ENCODE peak calls at places on chromosomes 5 and 9, in ten cellular contexts. M, Y, J, O, Q, E, T, C, A and V are unnamed samples.

GRCh38 chr5:131252824-131253171 is 11.1 kb upstream of the CDC42SE2 start:
- DNase-seq in M (no peak), Y (peak), J (peak), O (peak), Q (peak), E (no peak), T (peak), C (peak), A (no peak), V (peak)

GRCh38 chr5:75059887-75060286 is 7.5 kb upstream of the GCNT4 start:
- DNase-seq in M (no peak), Y (peak), J (no peak), O (no peak), Q (peak), E (no peak), T (no peak), C (no peak), A (no peak), V (no peak)

GRCh38 chr5:80083115-80083890 is 48.2 kb downstream of the THBS4 start:
- DNase-seq in M (no peak), Y (no peak), J (peak), O (no peak), Q (peak), E (peak), T (no peak), C (peak), A (peak), V (peak)

GRCh38 chr9:4499917-4500316 is 9.6 kb downstream of the SLC1A1 start:
- DNase-seq in M (no peak), Y (no peak), J (no peak), O (no peak), Q (no peak), E (no peak), T (no peak), C (no peak), A (no peak), V (no peak)

GRCh38 chr5:36685631-36686147 is 79.3 kb downstream of the SLC1A3 start:
- DNase-seq in M (no peak), Y (no peak), J (no peak), O (peak), Q (no peak), E (no peak), T (no peak), C (no peak), A (peak), V (no peak)

GRCh38 chr5:110790673-110791072 is 51.9 kb downstream of the SLC25A46 start:
- DNase-seq in M (no peak), Y (no peak), J (no peak), O (no peak), Q (no peak), E (peak), T (no peak), C (no peak), A (peak), V (no peak)

GRCh38 chr9:36729902-36730301 is 157.2 kb downstream of the MELK start:
- DNase-seq in M (no peak), Y (no peak), J (no peak), O (no peak), Q (no peak), E (no peak), T (no peak), C (no peak), A (peak), V (no peak)

GRCh38 chr9:130282000-130282700 is 16.6 kb downstream of the HMCN2 start:
- DNase-seq in M (peak), Y (no peak), J (no peak), O (no peak), Q (no peak), E (no peak), T (no peak), C (peak), A (no peak), V (no peak)

GRCh38 chr5:14438195-14438606 is 143.4 kb upstream of the OTULINL start:
- DNase-seq in M (no peak), Y (no peak), J (no peak), O (no peak), Q (no peak), E (no peak), T (no peak), C (no peak), A (peak), V (no peak)

GRCh38 chr9:109036744-109037680 is 23.7 kb upstream of the CTNNAL1 start:
- DNase-seq in M (no peak), Y (no peak), J (no peak), O (no peak), Q (no peak), E (no peak), T (no peak), C (peak), A (no peak), V (no peak)

GRCh38 chr5:8720476-8720875 is 825.4 kb downstream of the SEMA5A start:
- DNase-seq in M (no peak), Y (no peak), J (no peak), O (no peak), Q (no peak), E (no peak), T (no peak), C (no peak), A (peak), V (no peak)

GRCh38 chr9:3732077-3733038 is 206.6 kb upstream of the RFX3 start:
- DNase-seq in M (peak), Y (no peak), J (peak), O (peak), Q (peak), E (peak), T (peak), C (peak), A (peak), V (peak)

GRCh38 chr9:89942643-89943042 is 337.8 kb downstream of the GADD45G start:
- DNase-seq in M (no peak), Y (no peak), J (no peak), O (no peak), Q (no peak), E (no peak), T (no peak), C (no peak), A (no peak), V (no peak)

GRCh38 chr5:118553662-118554061 is 434.7 kb downstream of the DTWD2 start:
- DNase-seq in M (no peak), Y (no peak), J (peak), O (no peak), Q (no peak), E (no peak), T (no peak), C (no peak), A (peak), V (no peak)

GRCh38 chr9:23648651-23649050 is 177.4 kb downstream of the ELAVL2 start:
- DNase-seq in M (no peak), Y (no peak), J (no peak), O (no peak), Q (no peak), E (no peak), T (no peak), C (no peak), A (no peak), V (no peak)

GRCh38 chr5:29885595-29885994 is 1307.9 kb upstream of the CDH6 start:
- DNase-seq in M (no peak), Y (no peak), J (no peak), O (no peak), Q (no peak), E (no peak), T (no peak), C (no peak), A (no peak), V (no peak)

GRCh38 chr9:78210841-78211301 is 25.0 kb upstream of the CEP78 start:
- DNase-seq in M (no peak), Y (no peak), J (no peak), O (no peak), Q (peak), E (no peak), T (no peak), C (no peak), A (no peak), V (no peak)

GRCh38 chr9:135523521-135524129 is 2.4 kb downstream of the LCN1 start:
- DNase-seq in M (no peak), Y (no peak), J (no peak), O (no peak), Q (no peak), E (no peak), T (no peak), C (no peak), A (no peak), V (no peak)

GRCh38 chr5:36839479-36839878 is 37.1 kb upstream of the NIPBL start:
- DNase-seq in M (no peak), Y (no peak), J (no peak), O (no peak), Q (no peak), E (no peak), T (no peak), C (no peak), A (no peak), V (no peak)

GRCh38 chr5:32276173-32276853 is 36.4 kb downstream of the MTMR12 start:
- DNase-seq in M (no peak), Y (no peak), J (no peak), O (peak), Q (no peak), E (peak), T (no peak), C (peak), A (peak), V (no peak)

GRCh38 chr9:65435464-65435863 is 150.5 kb upstream of the FOXD4L5 start:
- DNase-seq in M (no peak), Y (no peak), J (no peak), O (no peak), Q (no peak), E (no peak), T (no peak), C (no peak), A (no peak), V (no peak)

GRCh38 chr5:53642006-53642405 is 81.6 kb downstream of the NDUFS4 start:
- DNase-seq in M (no peak), Y (no peak), J (no peak), O (no peak), Q (no peak), E (no peak), T (no peak), C (peak), A (peak), V (no peak)

GRCh38 chr9:37575511-37575914 is 667 bp downstream of the FBXO10 start:
- DNase-seq in M (no peak), Y (no peak), J (no peak), O (no peak), Q (no peak), E (no peak), T (no peak), C (peak), A (no peak), V (no peak)

GRCh38 chr5:106047341-106047740 is 1623.4 kb downstream of the EFNA5 start:
- DNase-seq in M (no peak), Y (no peak), J (no peak), O (no peak), Q (no peak), E (no peak), T (no peak), C (no peak), A (no peak), V (no peak)

GRCh38 chr5:12292610-12293204 is 388.5 kb upstream of the CTNND2 start:
- DNase-seq in M (no peak), Y (no peak), J (no peak), O (no peak), Q (no peak), E (peak), T (no peak), C (no peak), A (peak), V (no peak)

GRCh38 chr5:181191526-181192336 is 13.3 kb downstream of the TRIM7 start:
- DNase-seq in M (peak), Y (no peak), J (peak), O (peak), Q (peak), E (peak), T (no peak), C (peak), A (peak), V (no peak)

GRCh38 chr9:37410969-37411785 is 11.3 kb upstream of the GRHPR start:
- DNase-seq in M (no peak), Y (no peak), J (no peak), O (no peak), Q (no peak), E (no peak), T (peak), C (no peak), A (peak), V (no peak)

GRCh38 chr9:99012957-99013512 is 69.3 kb downstream of the COL15A1 start:
- DNase-seq in M (no peak), Y (no peak), J (no peak), O (no peak), Q (no peak), E (no peak), T (no peak), C (no peak), A (no peak), V (no peak)

GRCh38 chr9:13513710-13514444 is 234.4 kb upstream of the MPDZ start:
- DNase-seq in M (peak), Y (no peak), J (peak), O (no peak), Q (no peak), E (peak), T (no peak), C (peak), A (peak), V (no peak)

GRCh38 chr5:160923431-160923830 is 71.4 kb upstream of the ATP10B start:
- DNase-seq in M (no peak), Y (no peak), J (no peak), O (no peak), Q (no peak), E (no peak), T (no peak), C (no peak), A (no peak), V (no peak)

GRCh38 chr9:10875752-10876151 is 262.9 kb upstream of the PTPRD start:
- DNase-seq in M (no peak), Y (no peak), J (no peak), O (no peak), Q (no peak), E (no peak), T (no peak), C (peak), A (peak), V (no peak)

GRCh38 chr5:149546974-149547373 is 4.3 kb downstream of the CSNK1A1 start:
- DNase-seq in M (peak), Y (no peak), J (no peak), O (no peak), Q (no peak), E (peak), T (no peak), C (no peak), A (no peak), V (no peak)

GRCh38 chr5:140926211-140926902 is at the start of gene PCDHAC1:
- DNase-seq in M (peak), Y (no peak), J (peak), O (no peak), Q (peak), E (peak), T (peak), C (peak), A (peak), V (peak)

GRCh38 chr9:124110307-124110915 is 98.8 kb downstream of the LHX2 start:
- DNase-seq in M (peak), Y (no peak), J (peak), O (peak), Q (peak), E (peak), T (peak), C (peak), A (peak), V (peak)

GRCh38 chr9:135939351-135940265 is 21.6 kb downstream of the UBAC1 start:
- DNase-seq in M (no peak), Y (no peak), J (no peak), O (no peak), Q (peak), E (no peak), T (no peak), C (no peak), A (no peak), V (no peak)

GRCh38 chr9:136697821-136698526 is 10.7 kb upstream of the AGPAT2 start:
- DNase-seq in M (no peak), Y (no peak), J (no peak), O (no peak), Q (no peak), E (peak), T (no peak), C (no peak), A (no peak), V (no peak)

GRCh38 chr9:37408933-37409710 is 13.4 kb upstream of the GRHPR start:
- DNase-seq in M (no peak), Y (no peak), J (no peak), O (no peak), Q (peak), E (no peak), T (no peak), C (no peak), A (no peak), V (no peak)

GRCh38 chr5:91306497-91306896 is 76.6 kb downstream of the ARRDC3 start:
- DNase-seq in M (no peak), Y (no peak), J (no peak), O (no peak), Q (no peak), E (no peak), T (no peak), C (no peak), A (no peak), V (no peak)

GRCh38 chr5:94577466-94578245 is 40.7 kb downstream of the KIAA0825 start:
- DNase-seq in M (no peak), Y (no peak), J (no peak), O (no peak), Q (no peak), E (no peak), T (no peak), C (no peak), A (no peak), V (no peak)

GRCh38 chr5:118597448-118597847 is 390.9 kb downstream of the DTWD2 start:
- DNase-seq in M (no peak), Y (no peak), J (no peak), O (no peak), Q (no peak), E (no peak), T (no peak), C (no peak), A (no peak), V (no peak)